ENCODE peak calls at places on chromosomes 11 and 22, in eight cellular contexts. O is MM.1S, M is prostate gland, D is body of pancreas, V is tibial artery, T is HFF-Myc, P is breast epithelium, R is uterus. I is an unnamed sample.

GRCh38 chr11:132116516-132116915 is 746.1 kb downstream of the NTM start:
- DNase-seq in V (no peak), M (no peak), R (no peak), T (no peak), P (no peak), D (no peak), O (no peak), I (no peak)

GRCh38 chr11:74023291-74023690 is 14.4 kb upstream of the UCP3 start:
- DNase-seq in D (peak; percentile 18), V (no peak), T (no peak), O (no peak), M (no peak), R (no peak), P (no peak), I (no peak)

GRCh38 chr22:47793304-47794101 is 1031.1 kb downstream of the TBC1D22A start:
- DNase-seq in T (no peak), P (no peak), V (no peak), O (no peak), R (no peak), D (no peak), M (no peak), I (peak; percentile 24)

GRCh38 chr22:36541831-36542391 is 12.9 kb upstream of the EIF3D start:
- DNase-seq in D (no peak), M (peak; percentile 33), R (peak; percentile 42), T (peak; percentile 65), P (no peak), O (no peak), V (no peak), I (no peak)

GRCh38 chr22:30314918-30315317 is 11.8 kb downstream of the TBC1D10A start:
- DNase-seq in V (no peak), T (no peak), P (no peak), R (no peak), M (no peak), O (no peak), D (no peak), I (no peak)

GRCh38 chr11:68002943-68003845 is 703 bp downstream of the UNC93B1 start:
- DNase-seq in V (no peak), T (no peak), O (peak; percentile 77), P (no peak), M (no peak), R (no peak), D (peak; percentile 66), I (peak; percentile 59)

GRCh38 chr11:60310407-60310998 is 16.6 kb upstream of the MS4A6E start:
- DNase-seq in R (no peak), D (peak; percentile 52), P (no peak), M (no peak), T (no peak), O (no peak), V (peak; percentile 65), I (no peak)

GRCh38 chr22:19984201-19984753 is 32.3 kb downstream of the ARVCF start:
- DNase-seq in D (peak; percentile 55), M (no peak), V (peak; percentile 59), O (peak; percentile 26), R (peak; percentile 70), T (no peak), P (no peak), I (no peak)

GRCh38 chr11:33733978-33734377 is 2.2 kb downstream of the CD59 start:
- DNase-seq in M (no peak), T (no peak), V (no peak), D (no peak), O (no peak), P (no peak), R (no peak), I (no peak)

GRCh38 chr11:1871531-1871930 is 18.6 kb downstream of the LSP1 start:
- DNase-seq in D (no peak), T (no peak), V (no peak), R (no peak), O (no peak), M (no peak), P (no peak), I (no peak)
- H3K4me3 ChIP-seq in D (no peak overlapping the region), T (no peak overlapping the region), V (no peak overlapping the region), R (no peak overlapping the region), O (no peak overlapping the region), M (no peak overlapping the region), P (peak overlapping the region; percentile 55), I (no peak overlapping the region)

GRCh38 chr11:19368726-19369364 is 128.1 kb upstream of the E2F8 start:
- DNase-seq in R (no peak), T (peak; percentile 56), O (no peak), D (no peak), V (no peak), M (no peak), P (no peak), I (no peak)
- H3K4me3 ChIP-seq in R (no peak overlapping the region), T (no peak overlapping the region), O (no peak overlapping the region), D (no peak overlapping the region), V (no peak overlapping the region), M (no peak overlapping the region), P (no peak overlapping the region), I (no peak overlapping the region)

GRCh38 chr22:33578752-33579151 is 341.5 kb downstream of the LARGE1 start:
- DNase-seq in V (no peak), M (no peak), D (no peak), T (no peak), O (no peak), R (no peak), P (no peak), I (no peak)
- H3K4me3 ChIP-seq in V (no peak overlapping the region), M (no peak overlapping the region), D (no peak overlapping the region), T (no peak overlapping the region), O (no peak overlapping the region), R (no peak overlapping the region), P (no peak overlapping the region), I (no peak overlapping the region)

DNA sequence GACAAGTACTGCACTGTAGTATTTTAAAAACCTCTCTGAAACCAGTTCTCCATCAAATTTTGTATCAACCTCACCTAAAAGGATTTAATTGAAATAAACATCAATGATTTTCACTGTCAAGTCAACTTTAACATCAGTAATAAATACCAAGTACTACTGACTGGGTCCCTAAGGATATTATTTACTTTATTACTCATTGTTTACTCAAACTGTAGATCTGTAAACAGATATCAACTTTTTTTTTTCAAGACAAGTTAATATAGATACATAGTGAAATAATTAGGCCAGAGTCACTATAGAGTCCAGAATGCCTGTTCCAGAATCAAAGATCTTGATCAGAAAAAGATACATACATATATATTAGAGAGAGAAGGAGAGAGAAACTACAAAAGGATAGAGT is 1.6 kb downstream of the RNF141 start:
- DNase-seq in R (no peak), M (no peak), O (no peak), T (no peak), V (no peak), P (no peak), D (no peak), I (no peak)
- H3K4me3 ChIP-seq in R (no peak overlapping the region), M (no peak overlapping the region), O (no peak overlapping the region), T (no peak overlapping the region), V (peak overlapping the region; percentile 89), P (no peak overlapping the region), D (no peak overlapping the region), I (no peak overlapping the region)

DNA sequence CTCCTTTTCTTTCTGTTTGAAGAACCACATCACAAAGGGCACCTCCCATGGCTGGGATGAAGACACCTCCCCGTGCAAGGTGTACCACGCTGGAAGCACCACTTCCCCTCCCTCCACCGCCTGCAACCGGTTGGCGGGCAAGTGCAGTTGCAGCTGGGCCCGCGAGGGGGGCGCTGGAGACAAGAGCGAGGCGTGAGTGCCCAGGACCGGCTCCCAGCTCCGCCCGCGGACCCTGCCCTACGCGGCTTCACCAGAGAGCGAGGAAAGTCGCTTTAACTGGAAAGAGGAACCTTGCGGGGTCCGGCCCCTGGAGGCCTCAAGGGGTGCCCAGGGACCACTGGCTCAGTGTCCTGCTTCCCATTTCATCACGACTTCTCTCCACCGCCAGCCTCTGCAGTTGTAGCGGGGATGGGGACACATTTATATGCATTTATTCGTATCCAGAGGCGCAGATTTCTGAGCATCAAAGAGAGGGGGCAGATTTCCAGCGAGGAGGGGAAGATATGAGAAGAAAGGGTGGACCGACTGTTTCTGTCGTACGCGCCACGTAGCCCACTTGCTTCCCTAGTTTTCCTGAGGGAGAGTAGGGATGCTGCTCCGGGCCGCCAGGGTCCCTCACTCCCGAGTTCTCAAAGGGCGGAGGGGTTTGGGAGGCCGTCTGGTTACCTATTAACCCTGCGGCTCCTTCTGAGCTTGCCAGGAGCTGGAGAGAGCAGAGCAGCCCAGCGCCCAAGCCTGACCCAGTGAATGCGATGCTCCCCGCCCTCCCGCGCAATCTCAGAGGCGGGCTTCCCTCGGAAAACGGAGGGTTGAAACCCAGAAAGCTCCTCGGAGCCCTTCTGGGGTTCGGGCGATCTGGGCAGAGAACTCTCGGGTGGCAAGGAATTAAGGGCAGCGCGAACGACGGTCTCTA is 3.5 kb downstream of the ESAM start:
- DNase-seq in R (no peak), O (peak; percentile 23), P (peak; percentile 70), D (peak; percentile 79), M (peak; percentile 68), V (peak; percentile 81), T (no peak), I (peak; percentile 82)
- H3K4me3 ChIP-seq in R (peak overlapping the region; percentile 12), O (peak overlapping the region; percentile 26), P (peak overlapping the region; percentile 66), D (no peak overlapping the region), M (no peak overlapping the region), V (peak overlapping the region; percentile 77), T (peak overlapping the region; percentile 20), I (peak overlapping the region; percentile 55)

GRCh38 chr11:10564030-10564429 is 4.4 kb downstream of the LYVE1 start:
- DNase-seq in R (no peak), V (no peak), P (no peak), O (peak; percentile 79), M (no peak), D (no peak), T (no peak), I (no peak)
- H3K4me3 ChIP-seq in R (no peak overlapping the region), V (no peak overlapping the region), P (no peak overlapping the region), O (peak overlapping the region; percentile 10), M (no peak overlapping the region), D (no peak overlapping the region), T (no peak overlapping the region), I (no peak overlapping the region)

GRCh38 chr11:85811624-85812023 is 683 bp upstream of the SYTL2 start:
- DNase-seq in R (no peak), D (no peak), M (no peak), P (no peak), V (no peak), O (no peak), T (no peak), I (no peak)

GRCh38 chr11:85810521-85810870 is 445 bp downstream of the SYTL2 start:
- DNase-seq in T (no peak), O (no peak), R (no peak), P (no peak), V (no peak), M (no peak), D (no peak), I (no peak)

GRCh38 chr11:85810871-85811611 is at the start of gene SYTL2:
- DNase-seq in O (peak; percentile 87), T (no peak), M (peak; percentile 70), V (peak; percentile 58), P (peak; percentile 35), D (peak; percentile 73), R (peak; percentile 39), I (peak; percentile 77)

GRCh38 chr11:85809191-85809590 is 1.8 kb downstream of the SYTL2 start:
- DNase-seq in P (no peak), T (no peak), D (no peak), R (no peak), M (no peak), V (no peak), O (no peak), I (no peak)

GRCh38 chr11:85809881-85810280 is 1.1 kb downstream of the SYTL2 start:
- DNase-seq in R (no peak), T (no peak), O (no peak), P (no peak), D (no peak), M (no peak), V (no peak), I (no peak)
- H3K4me3 ChIP-seq in R (peak overlapping the region; percentile 72), T (peak overlapping the region; percentile 47), O (peak overlapping the region; percentile 76), P (peak overlapping the region; percentile 76), D (no peak overlapping the region), M (peak overlapping the region; percentile 52), V (peak overlapping the region; percentile 72), I (peak overlapping the region; percentile 27)

GRCh38 chr11:10002221-10002620 is 291.8 kb downstream of the SBF2 start:
- DNase-seq in P (no peak), O (no peak), D (no peak), R (no peak), T (no peak), M (no peak), V (no peak), I (no peak)
- H3K4me3 ChIP-seq in P (no peak overlapping the region), O (no peak overlapping the region), D (no peak overlapping the region), R (no peak overlapping the region), T (no peak overlapping the region), M (no peak overlapping the region), V (no peak overlapping the region), I (no peak overlapping the region)